ENCODE peak calls at places on chromosomes 16 and 17, in eight cellular contexts. F is ascending aorta, U is fibroblast of mammary gland, O is mucosa of descending colon, P is tibial artery, D is dorsolateral prefrontal cortex, G is foreskin fibroblast, E is heart right ventricle. H is an unnamed sample.

GRCh38 chr17:77002103-77003045 is 134.2 kb downstream of the MGAT5B start:
- DNase-seq in F (no peak), U (peak), O (no peak), P (no peak), D (no peak), G (peak), E (no peak), H (no peak)

GRCh38 chr17:56786989-56787482 is 46.7 kb downstream of the C17orf67 start:
- DNase-seq in F (no peak), U (peak), O (no peak), P (no peak), D (no peak), G (peak), E (no peak), H (no peak)

GRCh38 chr17:78133179-78133951 is 2.8 kb downstream of the TMC8 start:
- DNase-seq in F (no peak), U (no peak), O (no peak), P (peak), D (no peak), G (no peak), E (no peak), H (no peak)

GRCh38 chr16:10590342-10590741 is 9.9 kb upstream of the EMP2 start:
- DNase-seq in F (no peak), U (no peak), O (no peak), P (no peak), D (no peak), G (no peak), E (no peak), H (no peak)

GRCh38 chr17:11996722-11997146 is 541 bp downstream of the ZNF18 start:
- DNase-seq in F (peak), U (peak), O (peak), P (peak), D (peak), G (peak), E (no peak), H (no peak)

GRCh38 chr17:81713556-81714411 is 1.7 kb downstream of the SLC25A10 start:
- DNase-seq in F (no peak), U (no peak), O (peak), P (no peak), D (no peak), G (no peak), E (peak), H (no peak)

GRCh38 chr16:72877374-72878028 is 170.4 kb downstream of the ZFHX3 start:
- DNase-seq in F (no peak), U (peak), O (no peak), P (peak), D (no peak), G (peak), E (no peak), H (no peak)

GRCh38 chr16:73615256-73615655 is 567.3 kb upstream of the ZFHX3 start:
- DNase-seq in F (no peak), U (no peak), O (no peak), P (no peak), D (no peak), G (no peak), E (no peak), H (no peak)

GRCh38 chr17:50177983-50178834 is 12.4 kb downstream of the SGCA start:
- DNase-seq in F (peak), U (peak), O (peak), P (peak), D (no peak), G (peak), E (peak), H (no peak)

GRCh38 chr17:22277595-22277994 is 585.3 kb downstream of the KCNJ18 start:
- DNase-seq in F (peak), U (no peak), O (no peak), P (peak), D (no peak), G (no peak), E (no peak), H (no peak)

GRCh38 chr17:20010099-20010863 is 1.1 kb downstream of the SPECC1 start:
- DNase-seq in F (peak), U (peak), O (peak), P (peak), D (peak), G (peak), E (peak), H (no peak)

GRCh38 chr17:70622382-70623260 is 453.3 kb downstream of the KCNJ2 start:
- DNase-seq in F (no peak), U (peak), O (peak), P (no peak), D (peak), G (peak), E (peak), H (peak)

GRCh38 chr17:62827722-62828498 is 19.8 kb upstream of the MARCHF10 start:
- DNase-seq in F (no peak), U (peak), O (no peak), P (no peak), D (no peak), G (no peak), E (no peak), H (no peak)

GRCh38 chr17:67496286-67496685 is 119.2 kb downstream of the PITPNC1 start:
- DNase-seq in F (no peak), U (peak), O (no peak), P (no peak), D (no peak), G (no peak), E (no peak), H (no peak)

GRCh38 chr16:50154369-50154947 is 1.4 kb downstream of the TENT4B start:
- DNase-seq in F (no peak), U (peak), O (no peak), P (no peak), D (no peak), G (no peak), E (no peak), H (no peak)

GRCh38 chr17:17401271-17401781 is 75.5 kb upstream of the MED9 start:
- DNase-seq in F (no peak), U (peak), O (no peak), P (no peak), D (peak), G (no peak), E (no peak), H (no peak)

GRCh38 chr17:4785311-4786110 is 653 bp downstream of the VMO1 start:
- DNase-seq in F (no peak), U (no peak), O (no peak), P (no peak), D (no peak), G (no peak), E (no peak), H (no peak)

GRCh38 chr16:5416013-5416412 is 318.4 kb upstream of the EEF2KMT start:
- DNase-seq in F (no peak), U (no peak), O (no peak), P (no peak), D (no peak), G (no peak), E (no peak), H (no peak)

GRCh38 chr17:20097362-20097761 is 88.2 kb downstream of the SPECC1 start:
- DNase-seq in F (no peak), U (no peak), O (no peak), P (no peak), D (no peak), G (no peak), E (no peak), H (no peak)

GRCh38 chr17:48282303-48282702 is 147.7 kb downstream of the SKAP1 start:
- DNase-seq in F (no peak), U (no peak), O (no peak), P (no peak), D (no peak), G (no peak), E (no peak), H (no peak)

GRCh38 chr16:25189305-25189704 is 27.4 kb upstream of the AQP8 start:
- DNase-seq in F (no peak), U (peak), O (no peak), P (no peak), D (no peak), G (no peak), E (no peak), H (no peak)

GRCh38 chr17:70624208-70624607 is 454.9 kb downstream of the KCNJ2 start:
- DNase-seq in F (no peak), U (no peak), O (no peak), P (no peak), D (no peak), G (no peak), E (no peak), H (no peak)

GRCh38 chr17:29593546-29594440 is 861 bp downstream of the ANKRD13B start:
- DNase-seq in F (no peak), U (no peak), O (no peak), P (no peak), D (no peak), G (no peak), E (peak), H (no peak)

GRCh38 chr17:71188811-71189492 is 931.9 kb upstream of the SOX9 start:
- DNase-seq in F (no peak), U (peak), O (no peak), P (no peak), D (no peak), G (peak), E (no peak), H (no peak)

GRCh38 chr16:27230562-27230991 is 27.3 kb downstream of the KDM8 start:
- DNase-seq in F (no peak), U (no peak), O (peak), P (no peak), D (no peak), G (no peak), E (no peak), H (no peak)

GRCh38 chr16:50396770-50397525 is 28.2 kb upstream of the BRD7 start:
- DNase-seq in F (peak), U (peak), O (no peak), P (no peak), D (no peak), G (no peak), E (no peak), H (no peak)

GRCh38 chr16:89386786-89387185 is 103.6 kb downstream of the ANKRD11 start:
- DNase-seq in F (no peak), U (no peak), O (no peak), P (no peak), D (no peak), G (no peak), E (no peak), H (no peak)

GRCh38 chr17:48131216-48131824 is 23.8 kb downstream of the SNX11 start:
- DNase-seq in F (peak), U (peak), O (peak), P (no peak), D (peak), G (peak), E (no peak), H (no peak)

GRCh38 chr17:3026125-3026855 is 37.1 kb downstream of the OR1D5 start:
- DNase-seq in F (no peak), U (no peak), O (no peak), P (peak), D (no peak), G (no peak), E (no peak), H (no peak)

GRCh38 chr16:85313541-85314208 is 201.4 kb upstream of the CIBAR2 start:
- DNase-seq in F (no peak), U (no peak), O (no peak), P (peak), D (no peak), G (no peak), E (no peak), H (no peak)

GRCh38 chr17:18860161-18860972 is 2.4 kb downstream of the PRPSAP2 start:
- DNase-seq in F (peak), U (peak), O (no peak), P (no peak), D (no peak), G (peak), E (no peak), H (no peak)

GRCh38 chr17:80692931-80693467 is 148.4 kb downstream of the RPTOR start:
- DNase-seq in F (no peak), U (no peak), O (no peak), P (no peak), D (no peak), G (no peak), E (no peak), H (no peak)
- TF ChIP-seq CTCF in F (no peak), U (no peak), O (no peak), P (no peak), D (no peak), G (no peak), E (no peak), H (no peak)

GRCh38 chr17:79808763-79809529 is 12.1 kb upstream of the CBX8 start:
- DNase-seq in F (no peak), U (no peak), O (peak), P (no peak), D (no peak), G (no peak), E (no peak), H (no peak)
- TF ChIP-seq CTCF in F (no peak), U (no peak), O (peak), P (no peak), D (peak), G (no peak), E (peak), H (peak)

DNA sequence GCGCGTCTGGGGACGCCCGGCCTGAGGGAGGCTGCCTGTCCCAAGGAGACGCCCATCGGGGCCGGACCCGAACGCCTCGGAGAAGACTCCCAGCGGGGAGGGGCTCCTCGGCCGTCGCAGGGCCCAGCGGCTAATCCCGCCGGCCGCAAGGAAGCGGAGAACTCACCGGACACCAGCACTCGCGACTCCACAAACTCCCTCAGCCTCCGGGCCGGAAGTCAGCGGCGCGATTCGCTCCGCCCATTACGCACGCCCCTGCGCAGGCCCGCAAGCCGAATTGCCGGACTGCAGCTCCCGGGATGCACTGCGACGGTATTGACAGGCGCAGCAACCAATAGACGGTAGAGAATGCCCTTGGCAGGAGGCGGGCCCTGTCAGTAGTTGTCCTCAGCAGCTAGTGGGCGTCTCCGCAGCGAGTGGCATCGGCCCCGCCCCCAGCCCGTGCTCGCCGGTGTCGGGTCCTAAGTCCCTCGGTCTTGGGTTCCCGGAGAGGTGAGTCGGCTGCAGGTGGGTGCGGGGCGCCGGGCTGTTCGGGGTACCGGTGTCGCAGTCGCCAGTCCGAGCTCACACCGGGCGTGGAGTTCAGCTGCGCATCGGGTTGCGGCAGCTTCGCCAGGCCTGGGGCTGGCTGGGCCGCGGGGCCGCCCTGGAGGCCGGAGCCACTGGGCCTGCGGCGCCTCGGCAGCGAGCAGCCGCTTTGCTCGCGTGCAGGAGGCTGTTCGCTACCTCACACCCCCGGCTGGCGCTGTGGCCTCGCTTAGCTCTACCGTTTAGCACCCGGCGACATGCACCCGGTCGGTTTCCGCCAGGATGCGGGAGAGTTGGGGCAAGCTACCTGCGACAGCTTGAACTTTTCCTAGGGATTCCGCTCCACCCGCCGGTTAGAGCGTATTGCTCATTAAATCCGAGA is at the start of the genes ZNF174 and ZSCAN32:
- DNase-seq in F (peak), U (peak), O (peak), P (peak), D (peak), G (peak), E (peak), H (peak)
- TF ChIP-seq CTCF in F (no peak), U (no peak), O (peak), P (no peak), D (peak), G (no peak), E (peak), H (no peak)

GRCh38 chr16:14291941-14292825 is 221.1 kb downstream of the MRTFB start:
- DNase-seq in F (peak), U (no peak), O (no peak), P (no peak), D (no peak), G (no peak), E (no peak), H (no peak)

GRCh38 chr16:14285542-14286380 is 214.6 kb downstream of the MRTFB start:
- DNase-seq in F (peak), U (peak), O (peak), P (peak), D (peak), G (peak), E (peak), H (peak)

GRCh38 chr16:14284930-14285541 is 213.9 kb downstream of the MRTFB start:
- DNase-seq in F (no peak), U (peak), O (no peak), P (no peak), D (no peak), G (peak), E (no peak), H (no peak)

GRCh38 chr16:14286381-14287230 is 215.5 kb downstream of the MRTFB start:
- DNase-seq in F (no peak), U (no peak), O (peak), P (no peak), D (peak), G (no peak), E (no peak), H (no peak)

GRCh38 chr16:14289692-14290340 is 218.7 kb downstream of the MRTFB start:
- DNase-seq in F (no peak), U (peak), O (no peak), P (no peak), D (no peak), G (no peak), E (no peak), H (peak)
- TF ChIP-seq CTCF in F (no peak), U (peak), O (no peak), P (no peak), D (no peak), G (peak), E (peak), H (peak)

GRCh38 chr17:64291268-64291851 is 28.3 kb upstream of the TEX2 start:
- DNase-seq in F (no peak), U (peak), O (no peak), P (no peak), D (no peak), G (no peak), E (no peak), H (no peak)

GRCh38 chr17:64295146-64295545 is 32.1 kb upstream of the TEX2 start:
- DNase-seq in F (no peak), U (no peak), O (no peak), P (no peak), D (no peak), G (no peak), E (no peak), H (no peak)

GRCh38 chr17:64289652-64290051 is 26.6 kb upstream of the TEX2 start:
- DNase-seq in F (no peak), U (no peak), O (no peak), P (no peak), D (no peak), G (no peak), E (no peak), H (no peak)
- TF ChIP-seq CTCF in F (no peak), U (no peak), O (no peak), P (no peak), D (no peak), G (no peak), E (no peak), H (no peak)

GRCh38 chr16:31118223-31119155 is 1.0 kb downstream of the KAT8 start:
- DNase-seq in F (no peak), U (peak), O (no peak), P (no peak), D (no peak), G (peak), E (no peak), H (no peak)

GRCh38 chr16:31113420-31114124 is 3.9 kb upstream of the KAT8 start:
- DNase-seq in F (no peak), U (no peak), O (no peak), P (no peak), D (no peak), G (no peak), E (no peak), H (no peak)

GRCh38 chr16:31114468-31114867 is 3.0 kb upstream of the KAT8 start:
- DNase-seq in F (no peak), U (peak), O (no peak), P (no peak), D (no peak), G (no peak), E (no peak), H (no peak)

GRCh38 chr16:31120129-31120528 is 2.7 kb downstream of the KAT8 start:
- DNase-seq in F (no peak), U (no peak), O (no peak), P (no peak), D (no peak), G (no peak), E (no peak), H (no peak)

GRCh38 chr16:31117384-31118222 is at the start of gene KAT8:
- DNase-seq in F (peak), U (peak), O (peak), P (peak), D (peak), G (peak), E (peak), H (peak)
- TF ChIP-seq CTCF in F (no peak), U (no peak), O (no peak), P (no peak), D (no peak), G (no peak), E (no peak), H (no peak)

GRCh38 chr16:68737046-68737729 is at the start of gene CDH1:
- DNase-seq in F (no peak), U (no peak), O (peak), P (no peak), D (no peak), G (no peak), E (peak), H (no peak)

GRCh38 chr16:68739964-68740627 is 3.0 kb downstream of the CDH1 start:
- DNase-seq in F (no peak), U (peak), O (no peak), P (no peak), D (no peak), G (no peak), E (no peak), H (no peak)

GRCh38 chr16:68740628-68741346 is 3.7 kb downstream of the CDH1 start:
- DNase-seq in F (no peak), U (no peak), O (no peak), P (no peak), D (no peak), G (no peak), E (no peak), H (no peak)

GRCh38 chr16:68736561-68736960 is 531 bp upstream of the CDH1 start:
- DNase-seq in F (no peak), U (no peak), O (no peak), P (no peak), D (no peak), G (no peak), E (no peak), H (no peak)

GRCh38 chr16:68737730-68738590 is 868 bp downstream of the CDH1 start:
- DNase-seq in F (no peak), U (no peak), O (peak), P (no peak), D (no peak), G (no peak), E (peak), H (no peak)
- TF ChIP-seq CTCF in F (no peak), U (no peak), O (peak), P (no peak), D (no peak), G (no peak), E (no peak), H (no peak)

GRCh38 chr16:69494993-69495392 is 70.6 kb downstream of the CYB5B start:
- DNase-seq in F (no peak), U (peak), O (peak), P (no peak), D (no peak), G (no peak), E (no peak), H (no peak)
- TF ChIP-seq CTCF in F (no peak), U (peak), O (no peak), P (no peak), D (no peak), G (no peak), E (no peak), H (peak)

GRCh38 chr17:60392042-60392844 is at the start of gene USP32:
- DNase-seq in F (peak), U (peak), O (peak), P (peak), D (peak), G (peak), E (peak), H (peak)
- TF ChIP-seq CTCF in F (no peak), U (no peak), O (peak), P (peak), D (no peak), G (peak), E (peak), H (no peak)

H was measured in D721Med.